ENCODE peak calls at places on chromosomes 16 and 17, in eight cellular contexts. P is PC-9, W is HCT116, A is neural progenitor cell, Q is OCI-LY7, K is GM23248, G is PC-3, D is GM12878. L is an unnamed sample. For H4K20me1, the result is how much of the 10 kb centered on the place peaks cover.

GRCh38 chr17:21452377-21453143 is 76.4 kb downstream of the KCNJ12 start:
- DNase-seq in P (no peak), W (peak), A (peak), Q (peak), K (peak), G (peak), D (no peak), L (peak)

GRCh38 chr16:10256855-10257641 is 74.8 kb upstream of the GRIN2A start:
- DNase-seq in P (peak), W (no peak), A (peak), Q (peak), K (peak), G (peak), D (peak), L (peak)

GRCh38 chr16:180921-181667 is 835 bp downstream of the HBQ1 start:
- DNase-seq in P (peak), W (peak), A (peak), Q (peak), K (peak), G (peak), D (peak), L (peak)

GRCh38 chr17:73641779-73642580 is 2.3 kb downstream of the SDK2 start:
- DNase-seq in P (no peak), W (no peak), A (peak), Q (peak), K (no peak), G (no peak), D (no peak), L (no peak)

GRCh38 chr17:33049781-33050414 is 58.3 kb downstream of the SPACA3 start:
- DNase-seq in P (peak), W (peak), A (peak), Q (peak), K (peak), G (peak), D (no peak), L (no peak)

GRCh38 chr16:79864781-79865391 is 264.3 kb upstream of the MAF start:
- DNase-seq in P (no peak), W (no peak), A (no peak), Q (no peak), K (no peak), G (no peak), D (no peak), L (no peak)

GRCh38 chr17:69638516-69638915 is 224.0 kb downstream of the MAP2K6 start:
- DNase-seq in P (no peak), W (no peak), A (no peak), Q (no peak), K (no peak), G (peak), D (no peak), L (no peak)

GRCh38 chr16:29154676-29155121 is 169.8 kb downstream of the LAT start:
- DNase-seq in P (no peak), W (no peak), A (no peak), Q (no peak), K (no peak), G (no peak), D (no peak), L (no peak)

GRCh38 chr17:41619162-41619933 is 5.0 kb downstream of the KRT17 start:
- DNase-seq in P (no peak), W (no peak), A (no peak), Q (no peak), K (no peak), G (no peak), D (no peak), L (peak)

GRCh38 chr16:47787695-47788094 is 326.6 kb downstream of the PHKB start:
- DNase-seq in P (no peak), W (no peak), A (peak), Q (no peak), K (peak), G (peak), D (no peak), L (no peak)

GRCh38 chr16:85319208-85319983 is 207.1 kb upstream of the CIBAR2 start:
- DNase-seq in P (no peak), W (no peak), A (no peak), Q (no peak), K (no peak), G (no peak), D (no peak), L (no peak)
- H4K20me1 ChIP-seq in P (under half), W (under half), A (under half), Q (under half), K (under half), G (under half), D (under half), L (under half)

GRCh38 chr16:2057438-2057837 is 9.7 kb downstream of the TSC2 start:
- DNase-seq in P (no peak), W (no peak), A (no peak), Q (no peak), K (no peak), G (no peak), D (no peak), L (no peak)
- H4K20me1 ChIP-seq in P (under half), W (under half), A (under half), Q (under half), K (under half), G (under half), D (under half), L (under half)

GRCh38 chr16:85588562-85589503 is 24.3 kb upstream of the GSE1 start:
- DNase-seq in P (no peak), W (no peak), A (no peak), Q (no peak), K (no peak), G (no peak), D (no peak), L (no peak)
- H4K20me1 ChIP-seq in P (half or more), W (under half), A (under half), Q (under half), K (under half), G (under half), D (under half), L (under half)

DNA sequence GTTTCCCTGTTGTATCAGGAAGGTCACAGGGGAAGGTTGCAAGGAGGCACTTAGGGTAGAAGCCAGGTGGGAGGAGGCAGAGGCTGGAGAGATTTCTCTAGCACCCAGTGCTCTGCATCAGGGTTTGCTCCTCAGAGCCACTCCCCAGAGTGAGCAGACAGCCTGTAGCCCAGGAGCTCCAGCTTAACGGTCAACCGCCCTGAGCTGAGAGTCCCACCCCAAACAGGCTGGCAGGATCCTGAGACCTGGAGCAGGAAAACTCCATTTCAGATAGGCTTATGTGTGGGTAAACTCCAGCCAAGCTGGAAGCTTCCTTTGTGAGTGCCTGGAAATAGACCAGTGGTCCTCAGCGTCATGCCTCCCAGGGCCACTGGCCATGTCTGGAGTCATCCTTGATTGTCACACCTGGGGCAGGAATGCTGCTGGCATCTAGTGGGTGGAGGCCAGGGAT is 37.9 kb downstream of the MPRIP start:
- DNase-seq in P (no peak), W (no peak), A (no peak), Q (no peak), K (no peak), G (no peak), D (no peak), L (no peak)
- H4K20me1 ChIP-seq in P (half or more), W (under half), A (half or more), Q (under half), K (under half), G (half or more), D (under half), L (under half)

DNA sequence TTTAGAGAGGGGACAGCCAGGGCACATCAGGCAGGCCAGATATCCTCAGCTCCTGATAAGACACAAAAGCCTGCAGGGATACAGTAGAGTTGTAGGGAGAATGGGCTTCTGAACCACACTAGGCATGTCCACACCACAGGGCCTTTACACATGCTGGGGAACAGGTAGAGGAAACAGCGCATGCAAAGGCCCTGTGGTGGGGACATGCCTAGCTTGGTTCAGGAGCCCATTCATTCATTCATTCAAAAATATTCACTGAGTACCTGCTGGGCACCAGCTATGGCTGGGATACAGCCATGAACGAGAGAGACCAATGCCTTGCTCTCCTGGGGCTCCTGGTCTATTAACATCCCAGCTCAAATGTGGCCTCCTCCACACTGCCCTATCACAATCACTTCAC is 4.4 kb downstream of the CPNE2 start:
- DNase-seq in P (no peak), W (no peak), A (no peak), Q (no peak), K (no peak), G (no peak), D (no peak), L (no peak)
- H4K20me1 ChIP-seq in P (under half), W (under half), A (under half), Q (under half), K (under half), G (under half), D (under half), L (under half)

GRCh38 chr17:63564562-63564961 is 14.3 kb downstream of the DCAF7 start:
- DNase-seq in P (no peak), W (no peak), A (no peak), Q (no peak), K (no peak), G (no peak), D (no peak), L (no peak)

GRCh38 chr17:63573634-63574033 is 23.4 kb downstream of the DCAF7 start:
- DNase-seq in P (no peak), W (no peak), A (peak), Q (no peak), K (peak), G (peak), D (no peak), L (no peak)

GRCh38 chr17:63567229-63567628 is 17.0 kb downstream of the DCAF7 start:
- DNase-seq in P (no peak), W (no peak), A (no peak), Q (no peak), K (no peak), G (no peak), D (no peak), L (no peak)

GRCh38 chr17:63571632-63572310 is 21.5 kb downstream of the DCAF7 start:
- DNase-seq in P (no peak), W (no peak), A (no peak), Q (no peak), K (peak), G (peak), D (no peak), L (peak)

DNA sequence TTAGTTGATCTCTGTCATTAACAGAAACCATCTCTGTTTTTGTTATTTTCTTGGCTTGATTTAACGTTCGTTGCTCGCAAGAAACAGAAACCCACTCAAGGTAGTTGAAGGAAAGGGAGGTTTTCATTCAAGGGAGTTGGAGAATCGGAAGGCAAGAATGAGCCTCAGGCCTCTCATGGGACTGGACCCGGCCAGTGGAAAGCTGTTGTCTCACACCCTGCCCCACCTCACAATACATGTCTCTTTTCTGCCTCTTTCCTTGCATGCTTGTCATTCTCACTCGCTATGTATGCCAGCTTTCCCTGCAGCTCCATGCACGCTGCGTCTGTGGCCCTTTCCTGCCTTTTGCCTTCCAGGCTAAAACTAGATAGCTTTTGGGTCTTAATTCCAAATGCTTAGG is 18.3 kb downstream of the DCAF7 start:
- DNase-seq in P (no peak), W (no peak), A (no peak), Q (no peak), K (no peak), G (no peak), D (no peak), L (no peak)
- H4K20me1 ChIP-seq in P (half or more), W (under half), A (half or more), Q (under half), K (under half), G (under half), D (under half), L (under half)

GRCh38 chr17:8847891-8848290 is 19.6 kb downstream of the PIK3R6 start:
- DNase-seq in P (no peak), W (no peak), A (no peak), Q (no peak), K (no peak), G (no peak), D (no peak), L (no peak)

GRCh38 chr17:8846768-8847211 is 20.7 kb downstream of the PIK3R6 start:
- DNase-seq in P (no peak), W (peak), A (peak), Q (peak), K (peak), G (peak), D (no peak), L (peak)

GRCh38 chr17:8855477-8856204 is 11.8 kb downstream of the PIK3R6 start:
- DNase-seq in P (no peak), W (no peak), A (no peak), Q (no peak), K (peak), G (no peak), D (peak), L (no peak)

GRCh38 chr17:8849311-8850041 is 18.0 kb downstream of the PIK3R6 start:
- DNase-seq in P (no peak), W (no peak), A (no peak), Q (no peak), K (no peak), G (no peak), D (no peak), L (no peak)

GRCh38 chr17:8851600-8851999 is 15.9 kb downstream of the PIK3R6 start:
- DNase-seq in P (no peak), W (no peak), A (no peak), Q (no peak), K (no peak), G (no peak), D (no peak), L (no peak)
- H4K20me1 ChIP-seq in P (under half), W (under half), A (under half), Q (under half), K (under half), G (under half), D (under half), L (under half)

GRCh38 chr16:88839745-88840588 is 16.8 kb downstream of the GALNS start:
- DNase-seq in P (no peak), W (no peak), A (no peak), Q (no peak), K (no peak), G (no peak), D (no peak), L (no peak)

GRCh38 chr16:88841521-88842307 is 15.0 kb downstream of the GALNS start:
- DNase-seq in P (no peak), W (no peak), A (no peak), Q (no peak), K (no peak), G (no peak), D (no peak), L (no peak)

GRCh38 chr16:88842308-88842756 is 14.4 kb downstream of the GALNS start:
- DNase-seq in P (no peak), W (no peak), A (no peak), Q (no peak), K (no peak), G (no peak), D (no peak), L (no peak)

GRCh38 chr16:88839026-88839529 is 17.7 kb downstream of the GALNS start:
- DNase-seq in P (no peak), W (no peak), A (peak), Q (no peak), K (no peak), G (no peak), D (no peak), L (no peak)

DNA sequence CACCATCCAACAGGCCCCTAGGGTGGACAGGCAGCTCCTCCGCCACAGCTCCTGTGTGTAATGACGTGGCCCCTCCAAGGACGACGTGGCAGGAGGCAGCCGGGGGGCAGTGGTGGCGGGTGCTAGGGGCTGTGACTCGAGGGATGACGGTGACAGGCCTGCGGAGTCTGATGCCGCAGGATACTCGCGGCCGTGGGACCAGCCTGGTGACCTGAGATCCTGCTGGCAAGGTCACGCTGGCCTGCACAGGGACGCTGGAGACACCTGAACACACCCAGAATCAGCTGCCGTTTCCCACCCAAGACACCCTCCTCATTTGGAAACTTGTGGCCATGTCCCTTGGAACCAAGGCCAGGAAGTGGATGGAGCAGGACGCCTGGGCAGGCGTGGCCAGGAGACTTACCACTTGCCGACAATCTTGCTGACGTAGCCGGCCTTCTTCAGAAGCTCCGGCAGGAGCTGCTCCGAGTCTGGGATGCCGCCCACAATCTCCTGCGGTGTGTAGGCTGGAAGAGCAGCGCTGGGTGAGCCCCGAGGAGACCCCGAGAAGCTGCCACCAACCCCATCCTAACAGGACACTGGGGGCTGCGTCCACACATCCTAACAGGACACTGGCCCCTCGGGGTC is 16.0 kb downstream of the GALNS start:
- DNase-seq in P (no peak), W (no peak), A (no peak), Q (no peak), K (no peak), G (no peak), D (no peak), L (no peak)
- H4K20me1 ChIP-seq in P (under half), W (under half), A (under half), Q (under half), K (under half), G (under half), D (under half), L (under half)

GRCh38 chr17:48909796-48910195 is 1.6 kb downstream of the UBE2Z start:
- DNase-seq in P (no peak), W (no peak), A (no peak), Q (no peak), K (peak), G (no peak), D (peak), L (peak)

GRCh38 chr17:48912476-48912875 is 4.3 kb downstream of the UBE2Z start:
- DNase-seq in P (no peak), W (no peak), A (no peak), Q (no peak), K (peak), G (no peak), D (no peak), L (no peak)

GRCh38 chr17:48908853-48909394 is 717 bp downstream of the UBE2Z start:
- DNase-seq in P (peak), W (peak), A (peak), Q (peak), K (peak), G (peak), D (peak), L (peak)

GRCh38 chr17:48908047-48908843 is at the start of gene UBE2Z:
- DNase-seq in P (peak), W (peak), A (peak), Q (peak), K (peak), G (peak), D (peak), L (peak)

DNA sequence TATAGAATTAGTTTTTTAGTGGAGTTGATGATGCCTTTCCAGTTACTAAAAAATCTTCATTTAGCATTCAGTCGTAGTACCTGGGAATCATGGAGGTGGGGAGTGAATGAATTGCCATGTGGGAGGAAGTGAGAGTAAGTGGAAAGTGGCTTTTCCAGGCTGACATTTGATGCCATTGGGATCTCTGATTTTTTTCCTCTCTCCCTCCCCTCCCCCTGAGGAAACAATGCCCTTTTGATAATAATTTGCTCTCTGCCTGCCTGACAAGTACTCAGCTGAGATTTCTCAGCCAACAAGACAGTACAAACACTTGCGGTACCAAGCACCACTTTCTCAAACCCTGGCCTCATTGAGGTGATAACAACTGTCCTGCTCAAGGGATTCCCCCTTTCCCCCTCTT is 2.2 kb downstream of the UBE2Z start:
- DNase-seq in P (no peak), W (no peak), A (no peak), Q (no peak), K (no peak), G (peak), D (no peak), L (peak)
- H4K20me1 ChIP-seq in P (half or more), W (under half), A (half or more), Q (under half), K (under half), G (half or more), D (under half), L (under half)

GRCh38 chr17:39595294-39595693 is 12.4 kb downstream of the NEUROD2 start:
- DNase-seq in P (no peak), W (no peak), A (no peak), Q (no peak), K (no peak), G (no peak), D (no peak), L (no peak)

GRCh38 chr17:39591958-39592954 is 15.5 kb downstream of the NEUROD2 start:
- DNase-seq in P (peak), W (peak), A (peak), Q (peak), K (peak), G (peak), D (no peak), L (peak)

GRCh38 chr17:39596543-39597267 is 11.0 kb downstream of the NEUROD2 start:
- DNase-seq in P (no peak), W (no peak), A (no peak), Q (no peak), K (no peak), G (no peak), D (no peak), L (no peak)

GRCh38 chr17:39595928-39596327 is 11.8 kb downstream of the NEUROD2 start:
- DNase-seq in P (no peak), W (no peak), A (no peak), Q (no peak), K (no peak), G (no peak), D (no peak), L (no peak)

GRCh38 chr17:39593371-39593770 is 14.3 kb downstream of the NEUROD2 start:
- DNase-seq in P (no peak), W (no peak), A (no peak), Q (no peak), K (no peak), G (no peak), D (no peak), L (no peak)
- H4K20me1 ChIP-seq in P (under half), W (under half), A (half or more), Q (under half), K (under half), G (under half), D (under half), L (under half)

L was measured in mammary epithelial cell.